ENCODE peak calls at places on chromosomes 1 and 21, in five cellular contexts. N, X, G, W and F are unnamed samples.

GRCh38 chr1:115098979-115099692 is 9.8 kb upstream of the TSPAN2 start:
- DNase-seq in G (peak; percentile 51), N (peak; percentile 69), W (no peak), X (no peak), F (peak; percentile 25)

GRCh38 chr1:6331543-6332246 is 61.9 kb downstream of the ACOT7 start:
- DNase-seq in X (no peak), N (no peak), G (no peak), W (no peak), F (no peak)

GRCh38 chr1:169495050-169495740 is 9.5 kb upstream of the SLC19A2 start:
- DNase-seq in X (no peak), W (no peak), G (no peak), N (no peak), F (no peak)

GRCh38 chr1:51840743-51841461 is 37.6 kb downstream of the NRDC start:
- DNase-seq in W (no peak), N (no peak), X (no peak), G (no peak), F (no peak)

GRCh38 chr1:151716771-151717631 is at the start of gene CELF3:
- DNase-seq in W (no peak), X (no peak), N (no peak), G (peak; percentile 58), F (no peak)

GRCh38 chr1:201217851-201218250 is 27.2 kb downstream of the IGFN1 start:
- DNase-seq in W (no peak), G (no peak), X (no peak), N (no peak), F (no peak)

GRCh38 chr1:156347337-156347736 is 9.0 kb downstream of the TSACC start:
- DNase-seq in G (no peak), W (no peak), N (no peak), X (no peak), F (no peak)

GRCh38 chr21:42061195-42061865 is 9.8 kb upstream of the UMODL1 start:
- DNase-seq in G (peak; percentile 66), N (peak; percentile 79), X (no peak), W (no peak), F (no peak)

DNA sequence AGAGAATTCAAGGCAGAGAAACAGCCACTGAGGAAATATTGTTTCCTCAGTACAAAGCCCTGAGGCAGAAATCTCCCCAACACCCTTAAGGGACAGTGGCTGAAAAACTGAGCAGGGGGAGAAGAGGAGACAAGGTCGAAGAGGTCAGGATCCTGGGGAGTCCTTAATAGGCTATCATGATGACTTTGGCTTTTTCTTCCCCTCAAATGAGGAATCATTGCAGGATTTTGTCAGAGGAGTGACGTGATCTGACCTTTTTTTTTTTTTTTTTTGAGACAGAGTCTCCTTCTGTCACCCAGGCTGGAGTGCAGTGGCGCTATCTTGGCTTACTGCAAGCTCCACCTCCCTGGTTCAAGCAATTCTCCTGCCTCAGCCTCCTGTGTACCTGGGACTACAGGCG is 10.2 kb downstream of the MAP7D1 start:
- DNase-seq in N (no peak), W (no peak), X (no peak), G (no peak), F (no peak)
- H3K27ac ChIP-seq in N (no peak overlapping the region), W (peak overlapping the region; percentile 39), X (peak overlapping the region; percentile 61), G (no peak overlapping the region), F (no peak overlapping the region)

DNA sequence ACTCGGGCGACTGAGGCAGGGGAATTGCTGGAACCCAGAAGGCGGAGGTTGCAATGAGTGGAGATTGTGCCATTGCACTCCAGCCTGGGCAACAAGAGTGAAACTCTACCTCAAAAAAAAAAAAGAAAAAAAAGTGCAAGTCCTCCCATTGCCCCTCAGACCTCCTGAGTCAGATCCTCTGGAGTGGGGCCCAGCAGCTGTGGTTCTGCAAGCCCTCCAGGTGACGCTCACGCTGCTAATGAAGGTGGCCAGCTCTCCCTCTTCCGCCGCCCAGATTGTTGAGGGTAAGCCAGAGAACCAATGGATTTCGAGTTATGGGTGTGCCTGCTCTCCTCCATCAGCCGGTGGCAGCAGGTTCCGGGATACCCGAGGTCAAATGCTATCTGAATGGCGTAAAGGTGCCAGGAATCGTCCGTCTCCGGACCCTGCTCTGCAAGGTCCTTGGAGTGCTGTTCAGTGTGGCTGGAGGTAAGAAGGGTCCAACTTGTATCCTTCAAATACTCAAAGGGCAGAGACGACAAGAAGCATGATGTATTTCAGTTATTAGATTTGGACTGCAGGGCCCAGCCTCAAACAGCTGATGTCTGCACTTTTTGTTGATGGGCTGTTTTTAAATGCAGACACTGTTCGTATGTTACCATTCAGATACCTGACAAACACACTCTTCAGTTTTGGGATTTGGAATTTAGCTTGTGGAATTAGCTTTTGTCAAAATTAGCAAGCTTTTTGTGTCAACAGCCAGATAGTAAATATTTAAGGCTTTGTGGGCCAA is 17.6 kb downstream of the CLCN6 start:
- DNase-seq in N (no peak), X (no peak), W (no peak), G (no peak), F (no peak)
- TF ChIP-seq POLR2A in N (no peak), X (no peak), W (no peak), G (no peak), F (no peak)

DNA sequence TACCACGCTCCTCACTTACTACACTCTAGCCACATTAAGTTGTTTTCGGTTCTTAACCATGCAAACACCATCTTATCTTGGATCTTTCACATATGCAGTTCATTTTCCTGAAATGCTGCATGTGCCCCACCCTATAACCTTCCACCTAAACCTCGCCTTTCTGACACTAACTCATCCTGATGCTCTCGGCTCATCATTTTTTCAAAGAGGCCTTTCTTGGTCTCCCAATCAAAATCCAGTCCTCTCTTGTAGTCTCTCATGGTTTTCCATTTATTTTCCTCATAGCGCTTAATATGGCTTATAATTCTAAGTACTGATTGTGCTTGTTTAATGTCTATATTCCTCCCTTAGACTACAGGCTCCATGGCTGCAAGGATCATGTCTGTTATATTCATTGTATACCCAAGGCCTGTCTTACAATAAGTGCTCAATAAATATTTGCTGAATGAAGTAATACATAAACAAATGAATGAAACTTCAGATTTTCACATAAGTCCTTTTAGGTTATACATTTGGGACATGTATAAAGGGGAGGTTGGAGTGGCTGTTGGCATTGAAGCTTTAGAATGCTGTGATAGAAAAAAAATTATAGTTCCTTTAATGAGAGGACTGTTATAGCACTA is 79.2 kb upstream of the CDC42BPA start:
- DNase-seq in G (no peak), X (no peak), N (no peak), W (no peak), F (no peak)
- H3K27ac ChIP-seq in G (no peak overlapping the region), X (no peak overlapping the region), N (no peak overlapping the region), W (no peak overlapping the region), F (no peak overlapping the region)

GRCh38 chr1:15017105-15017504 is 136.4 kb upstream of the TMEM51 start:
- DNase-seq in X (no peak), W (no peak), N (no peak), G (no peak), F (no peak)

GRCh38 chr1:15014521-15014920 is 139.0 kb upstream of the TMEM51 start:
- DNase-seq in G (no peak), N (no peak), W (no peak), X (no peak), F (no peak)

GRCh38 chr1:15016526-15016925 is 137.0 kb upstream of the TMEM51 start:
- DNase-seq in N (no peak), G (no peak), X (no peak), W (no peak), F (no peak)

GRCh38 chr1:15013767-15014166 is 139.8 kb upstream of the TMEM51 start:
- DNase-seq in X (no peak), W (no peak), N (no peak), G (no peak), F (no peak)

DNA sequence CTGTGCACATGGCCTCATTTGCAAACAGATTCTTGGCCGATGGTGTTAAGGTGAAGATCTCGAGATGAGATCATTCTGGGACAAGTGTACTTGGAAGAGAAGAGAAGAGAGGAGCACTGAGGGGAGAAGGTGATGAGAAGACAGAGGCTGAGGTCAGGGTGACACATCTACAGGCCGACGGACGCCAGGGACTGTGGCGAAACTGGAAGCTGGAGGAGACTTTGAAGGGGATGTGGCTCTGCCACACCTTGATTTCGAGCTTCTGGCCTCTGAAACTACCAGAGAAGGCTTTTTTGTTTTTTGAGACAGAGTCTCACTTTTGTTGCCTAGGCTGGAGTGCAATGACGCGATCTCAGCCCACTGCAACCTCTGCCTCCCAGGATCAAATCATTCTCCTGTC is 137.5 kb upstream of the TMEM51 start:
- DNase-seq in W (no peak), N (no peak), G (no peak), X (no peak), F (no peak)
- TF ChIP-seq POLR2A in W (no peak), N (no peak), G (no peak), X (no peak), F (no peak)

DNA sequence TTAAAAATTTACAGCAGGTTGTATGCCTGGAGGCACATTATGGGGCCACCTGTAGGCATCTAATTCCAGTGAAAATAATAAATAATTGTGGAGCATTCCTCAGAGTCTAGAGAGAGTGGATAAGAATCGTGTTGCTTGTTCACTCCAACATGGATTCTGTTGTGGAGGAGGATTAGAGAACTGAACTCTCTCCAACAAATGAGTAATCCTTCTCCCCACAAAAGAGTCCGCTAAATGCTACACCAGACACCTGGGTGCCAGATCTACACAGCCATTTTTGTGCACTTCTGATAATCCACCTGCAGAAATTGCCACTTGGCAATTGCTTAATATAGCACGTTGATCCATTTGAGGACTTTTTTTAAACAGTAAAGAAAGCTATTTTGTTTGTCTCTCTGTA is 113.7 kb upstream of the DPYD start:
- DNase-seq in G (no peak), N (no peak), W (no peak), X (no peak), F (no peak)
- H3K27ac ChIP-seq in G (no peak overlapping the region), N (no peak overlapping the region), W (peak overlapping the region; percentile 87), X (no peak overlapping the region), F (no peak overlapping the region)

GRCh38 chr1:1231400-1232223 is at the start of gene SDF4:
- DNase-seq in N (peak; percentile 95), W (peak; percentile 92), X (peak; percentile 69), G (peak; percentile 97), F (peak; percentile 98)
- TF ChIP-seq POLR2A in N (peak; percentile 77), W (peak; percentile 83), X (peak; percentile 77), G (peak; percentile 74), F (peak; percentile 31)

GRCh38 chr1:2302292-2302925 is 74.3 kb downstream of the SKI start:
- DNase-seq in G (no peak), W (no peak), X (no peak), N (no peak), F (no peak)
- H3K27ac ChIP-seq in G (no peak overlapping the region), W (no peak overlapping the region), X (peak overlapping the region; percentile 85), N (peak overlapping the region; percentile 98), F (no peak overlapping the region)

DNA sequence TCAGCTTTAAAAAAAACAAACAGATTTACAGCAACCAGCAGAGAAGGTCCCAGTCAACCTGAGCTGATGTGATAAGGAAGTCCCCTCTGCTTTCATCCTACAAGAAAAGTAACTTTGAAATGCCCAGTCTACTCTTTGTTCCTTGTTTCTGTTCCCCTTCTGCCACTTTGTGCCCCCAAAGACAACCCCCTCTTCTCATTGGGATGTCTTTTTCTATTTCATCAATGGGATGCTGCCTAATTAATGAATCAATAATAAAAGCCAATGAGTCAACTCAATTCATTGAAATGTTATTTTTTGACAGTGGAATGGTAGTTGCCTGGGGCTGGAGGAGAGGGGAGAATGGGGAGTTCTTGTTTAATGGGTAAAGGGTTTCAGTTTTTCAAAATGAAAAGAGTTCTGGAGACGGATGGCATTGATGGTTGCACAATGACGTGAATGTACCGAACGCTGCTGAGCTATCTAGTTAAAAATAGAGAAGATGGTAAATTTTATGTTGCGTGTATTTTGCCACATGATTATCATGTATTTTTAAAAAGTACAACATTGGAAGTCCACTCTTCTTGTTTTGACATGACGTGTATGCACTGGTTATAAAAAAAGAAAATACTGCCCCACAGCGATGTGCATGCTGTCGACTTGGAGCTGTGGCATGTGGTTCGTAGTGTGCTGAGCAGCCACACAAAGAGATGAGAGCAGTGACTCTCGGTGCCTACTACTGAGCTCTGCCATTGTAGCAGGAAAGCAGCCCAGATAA is 22.4 kb upstream of the PADI2 start:
- DNase-seq in X (no peak), N (no peak), W (no peak), G (peak; percentile 34), F (no peak)
- TF ChIP-seq POLR2A in X (no peak), N (no peak), W (no peak), G (no peak), F (no peak)

GRCh38 chr1:208141793-208142192 is 102.4 kb downstream of the PLXNA2 start:
- DNase-seq in N (no peak), W (no peak), X (no peak), G (no peak), F (peak; percentile 45)
- H3K27ac ChIP-seq in N (no peak overlapping the region), W (no peak overlapping the region), X (no peak overlapping the region), G (no peak overlapping the region), F (no peak overlapping the region)